ENCODE peak calls at places on chromosomes 7 and 10, in four cellular contexts. R is H7, Y is dorsolateral prefrontal cortex, L is heart left ventricle. N is an unnamed sample. For H3K27me3, the result is how much of the 10 kb centered on the place peaks cover.

GRCh38 chr7:9250876-9251275 is 817.5 kb downstream of the NXPH1 start:
- DNase-seq in R (no peak), Y (no peak), L (no peak), N (no peak)

GRCh38 chr10:63699785-63700184 is 178.6 kb downstream of the REEP3 start:
- DNase-seq in R (no peak), Y (no peak), L (peak), N (no peak)

GRCh38 chr10:10785627-10786333 is 231.9 kb upstream of the CELF2 start:
- DNase-seq in R (no peak), Y (no peak), L (no peak), N (no peak)

GRCh38 chr7:17436126-17436525 is 137.7 kb downstream of the AHR start:
- DNase-seq in R (no peak), Y (no peak), L (no peak), N (no peak)

GRCh38 chr7:128710391-128710930 is 28.7 kb upstream of the CALU start:
- DNase-seq in R (no peak), Y (no peak), L (no peak), N (no peak)

GRCh38 chr10:34861293-34862004 is 46.4 kb upstream of the PARD3 start:
- DNase-seq in R (no peak), Y (no peak), L (no peak), N (no peak)

GRCh38 chr10:111087331-111087756 is 10.5 kb downstream of the ADRA2A start:
- DNase-seq in R (no peak), Y (no peak), L (no peak), N (no peak)

GRCh38 chr10:5094265-5095205 is at the start of gene AKR1C3:
- DNase-seq in R (peak), Y (no peak), L (no peak), N (no peak)

GRCh38 chr10:76281704-76282103 is 850.3 kb downstream of the LRMDA start:
- DNase-seq in R (no peak), Y (no peak), L (no peak), N (no peak)

GRCh38 chr10:3825862-3826351 is 40.9 kb upstream of the KLF6 start:
- DNase-seq in R (no peak), Y (no peak), L (peak), N (no peak)

GRCh38 chr7:101378808-101379207 is 16.1 kb downstream of the COL26A1 start:
- DNase-seq in R (peak), Y (no peak), L (peak), N (no peak)

GRCh38 chr10:98170249-98171117 is 36.0 kb downstream of the R3HCC1L start:
- DNase-seq in R (peak), Y (no peak), L (no peak), N (no peak)

GRCh38 chr10:53331460-53331859 is 558.9 kb upstream of the MBL2 start:
- DNase-seq in R (no peak), Y (no peak), L (no peak), N (no peak)
- H3K27me3 ChIP-seq in R (under half), Y (under half), L (under half), N (under half)

DNA sequence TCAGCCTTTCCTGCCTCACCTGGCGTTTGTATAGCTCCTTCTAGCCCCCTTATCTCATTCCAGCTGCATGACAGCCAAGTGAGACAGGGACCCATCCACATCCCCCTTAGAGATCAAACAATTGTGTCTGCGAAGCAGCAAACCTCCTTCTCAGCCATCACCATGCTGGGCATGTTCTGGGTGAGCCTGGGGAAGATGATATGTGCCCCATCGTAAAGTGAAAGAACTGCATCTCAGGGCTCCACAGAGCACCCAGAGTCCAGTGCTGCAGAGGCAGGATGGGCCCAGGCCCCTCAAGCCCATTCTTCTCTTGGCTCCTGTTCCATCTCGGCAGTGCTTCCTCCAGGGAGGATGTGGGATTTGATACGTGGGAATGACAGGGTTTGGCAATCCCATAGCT is 43.2 kb downstream of the FIGNL1 start:
- DNase-seq in R (no peak), Y (no peak), L (no peak), N (no peak)
- H3K27me3 ChIP-seq in R (under half), Y (under half), L (under half), N (under half)

GRCh38 chr10:117547301-117548153 is 5.0 kb downstream of the EMX2 start:
- DNase-seq in R (peak), Y (no peak), L (no peak), N (no peak)

GRCh38 chr10:117549100-117549499 is 6.6 kb downstream of the EMX2 start:
- DNase-seq in R (no peak), Y (no peak), L (no peak), N (no peak)

GRCh38 chr10:117550042-117550441 is 7.5 kb downstream of the EMX2 start:
- DNase-seq in R (no peak), Y (no peak), L (no peak), N (no peak)

GRCh38 chr10:117546630-117547300 is 4.2 kb downstream of the EMX2 start:
- DNase-seq in R (no peak), Y (no peak), L (no peak), N (no peak)

DNA sequence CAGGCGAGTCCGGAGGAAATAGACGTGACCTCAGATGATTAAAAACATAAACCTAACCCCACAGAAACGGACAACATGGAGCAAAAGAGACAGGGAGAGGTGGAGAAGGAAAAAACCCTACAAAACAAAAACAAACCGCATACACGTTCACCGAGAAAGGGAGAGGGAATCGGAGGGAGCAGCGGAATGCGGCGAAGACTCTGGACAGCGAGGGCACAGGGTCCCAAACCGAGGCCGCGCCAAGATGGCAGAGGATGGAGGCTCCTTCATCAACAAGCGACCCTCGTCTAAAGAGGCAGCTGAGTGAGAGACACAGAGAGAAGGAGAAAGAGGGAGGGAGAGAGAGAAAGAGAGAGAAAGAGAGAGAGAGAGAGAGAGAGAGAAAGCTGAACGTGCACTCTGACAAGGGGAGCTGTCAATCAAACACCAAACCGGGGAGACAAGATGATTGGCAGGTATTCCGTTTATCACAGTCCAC is 5.7 kb downstream of the EMX2 start:
- DNase-seq in R (no peak), Y (no peak), L (no peak), N (no peak)
- H3K27me3 ChIP-seq in R (half or more), Y (under half), L (half or more), N (half or more)

GRCh38 chr7:90507692-90508091 is 38.3 kb downstream of the PTTG1IP2 start:
- DNase-seq in R (no peak), Y (no peak), L (no peak), N (no peak)

GRCh38 chr7:90503379-90503778 is 33.9 kb downstream of the PTTG1IP2 start:
- DNase-seq in R (no peak), Y (no peak), L (no peak), N (no peak)
- H3K27me3 ChIP-seq in R (under half), Y (under half), L (under half), N (under half)

DNA sequence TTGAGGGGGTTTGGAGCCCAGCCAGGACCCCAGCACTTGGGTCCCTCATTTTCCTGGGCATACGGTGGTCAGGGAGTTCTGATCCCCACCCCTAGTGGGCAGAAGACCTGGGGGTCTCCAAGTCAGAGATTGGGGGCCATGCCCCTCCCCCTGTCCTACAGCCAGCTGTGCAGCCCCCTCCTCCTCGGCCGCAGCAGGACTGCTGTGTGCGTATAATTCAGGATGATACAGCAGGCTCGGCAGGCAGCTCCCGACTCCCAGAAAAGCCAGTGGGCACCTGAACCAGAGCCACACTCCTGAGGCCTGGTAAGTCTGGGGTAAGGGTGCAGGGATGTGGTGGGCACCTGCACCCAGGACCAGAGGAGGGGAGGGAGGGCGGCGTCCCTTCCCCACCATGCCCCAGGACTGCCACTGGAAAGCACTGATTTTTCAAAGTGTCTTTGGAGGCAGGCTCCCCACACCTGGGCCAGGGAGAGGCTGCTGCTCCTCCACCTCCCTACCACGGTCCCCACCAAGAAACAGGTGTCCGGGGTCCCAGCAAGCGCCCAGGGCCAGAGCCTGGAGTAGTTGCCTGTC is 1.9 kb downstream of the ELFN1 start:
- DNase-seq in R (peak), Y (peak), L (no peak), N (no peak)
- H3K27me3 ChIP-seq in R (under half), Y (under half), L (half or more), N (half or more)

GRCh38 chr10:1196656-1197055 is 140.5 kb downstream of the WDR37 start:
- DNase-seq in R (no peak), Y (peak), L (no peak), N (no peak)
- H3K27me3 ChIP-seq in R (under half), Y (under half), L (under half), N (under half)

DNA sequence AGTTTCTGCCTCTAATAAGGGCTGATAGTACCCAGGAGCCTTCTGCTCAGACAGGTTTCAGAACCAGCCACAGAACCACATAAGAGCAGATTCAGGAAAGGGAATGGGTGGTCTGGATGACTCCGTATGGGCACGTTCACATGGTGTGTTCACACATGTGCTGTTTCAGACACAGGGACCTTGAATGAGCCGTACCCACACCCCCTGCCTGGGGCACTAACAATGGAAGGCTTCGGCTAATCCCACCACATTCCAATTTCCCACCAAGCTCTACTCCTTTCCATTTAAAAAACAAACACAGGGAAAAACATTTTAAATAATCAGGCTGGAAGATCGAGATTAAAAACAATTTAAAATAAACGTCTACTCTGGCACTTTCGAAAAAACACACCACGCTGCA is 217.3 kb downstream of the GRID1 start:
- DNase-seq in R (peak), Y (no peak), L (no peak), N (no peak)
- H3K27me3 ChIP-seq in R (under half), Y (under half), L (under half), N (under half)

GRCh38 chr7:103447073-103447960 is 1.3 kb upstream of the SLC26A5 start:
- DNase-seq in R (peak), Y (peak), L (no peak), N (no peak)
- H3K27me3 ChIP-seq in R (under half), Y (under half), L (half or more), N (under half)

N was measured in CD4-positive, alpha-beta T cell.